ENCODE peak calls at places on chromosomes 1 and 21, in nine cellular contexts. One of them, this sample, is unnamed.

GRCh38 chr1:151535326-151536271 is 4.5 kb upstream of the TUFT1 start:
- DNase-seq in SK-N-SH: no peak
- DNase-seq in K562: no peak
- DNase-seq in HCT116: no peak
- DNase-seq in H1: no peak
- DNase-seq in endothelial cell of umbilical vein: no peak
- DNase-seq in GM12878: no peak
- DNase-seq in WTC11: no peak
- DNase-seq in A549: peak; percentile 49
- DNase-seq in this sample: no peak

GRCh38 chr1:234628099-234628498 is 18.1 kb upstream of the IRF2BP2 start:
- DNase-seq in H1: no peak
- DNase-seq in SK-N-SH: no peak
- DNase-seq in HCT116: no peak
- DNase-seq in A549: peak; percentile 77
- DNase-seq in K562: no peak
- DNase-seq in GM12878: no peak
- DNase-seq in endothelial cell of umbilical vein: peak; percentile 86
- DNase-seq in WTC11: no peak
- DNase-seq in this sample: no peak

GRCh38 chr21:21268061-21268471 is 269.9 kb downstream of the NCAM2 start:
- DNase-seq in H1: no peak
- DNase-seq in endothelial cell of umbilical vein: no peak
- DNase-seq in WTC11: no peak
- DNase-seq in HCT116: no peak
- DNase-seq in A549: no peak
- DNase-seq in SK-N-SH: no peak
- DNase-seq in GM12878: no peak
- DNase-seq in K562: no peak
- DNase-seq in this sample: no peak

GRCh38 chr1:55305735-55306134 is 90.6 kb upstream of the USP24 start:
- DNase-seq in HCT116: no peak
- DNase-seq in WTC11: no peak
- DNase-seq in GM12878: no peak
- DNase-seq in H1: no peak
- DNase-seq in SK-N-SH: no peak
- DNase-seq in A549: peak; percentile 33
- DNase-seq in K562: no peak
- DNase-seq in endothelial cell of umbilical vein: no peak
- DNase-seq in this sample: no peak

GRCh38 chr1:114564141-114564540 is 17.3 kb downstream of the BCAS2 start:
- DNase-seq in SK-N-SH: no peak
- DNase-seq in HCT116: no peak
- DNase-seq in H1: no peak
- DNase-seq in A549: no peak
- DNase-seq in WTC11: no peak
- DNase-seq in K562: no peak
- DNase-seq in endothelial cell of umbilical vein: no peak
- DNase-seq in GM12878: no peak
- DNase-seq in this sample: no peak

GRCh38 chr1:217911908-217912307 is 280.8 kb downstream of the SPATA17 start:
- DNase-seq in endothelial cell of umbilical vein: no peak
- DNase-seq in A549: peak; percentile 19
- DNase-seq in WTC11: peak; percentile 54
- DNase-seq in GM12878: no peak
- DNase-seq in K562: peak; percentile 4
- DNase-seq in SK-N-SH: peak; percentile 56
- DNase-seq in HCT116: no peak
- DNase-seq in H1: peak; percentile 64
- DNase-seq in this sample: peak; percentile 18

GRCh38 chr21:33265664-33266049 is 510 bp upstream of the IL10RB start:
- DNase-seq in A549: no peak
- DNase-seq in K562: peak; percentile 48
- DNase-seq in endothelial cell of umbilical vein: no peak
- DNase-seq in GM12878: peak; percentile 68
- DNase-seq in WTC11: no peak
- DNase-seq in SK-N-SH: no peak
- DNase-seq in H1: no peak
- DNase-seq in HCT116: no peak
- DNase-seq in this sample: peak; percentile 98

GRCh38 chr1:181135462-181135781 is 46.9 kb downstream of the IER5 start:
- DNase-seq in GM12878: no peak
- DNase-seq in SK-N-SH: peak; percentile 68
- DNase-seq in A549: peak; percentile 72
- DNase-seq in K562: peak; percentile 76
- DNase-seq in WTC11: no peak
- DNase-seq in HCT116: no peak
- DNase-seq in endothelial cell of umbilical vein: no peak
- DNase-seq in H1: no peak
- DNase-seq in this sample: peak; percentile 44

GRCh38 chr1:169113613-169114119 is 7.2 kb downstream of the ATP1B1 start:
- DNase-seq in K562: no peak
- DNase-seq in HCT116: peak; percentile 91
- DNase-seq in GM12878: no peak
- DNase-seq in H1: no peak
- DNase-seq in WTC11: peak; percentile 40
- DNase-seq in endothelial cell of umbilical vein: peak; percentile 79
- DNase-seq in A549: peak; percentile 91
- DNase-seq in SK-N-SH: no peak
- DNase-seq in this sample: no peak

GRCh38 chr21:20971296-20971921 is 26.8 kb upstream of the NCAM2 start:
- DNase-seq in endothelial cell of umbilical vein: peak; percentile 23
- DNase-seq in WTC11: peak; percentile 59
- DNase-seq in GM12878: no peak
- DNase-seq in SK-N-SH: peak; percentile 65
- DNase-seq in H1: no peak
- DNase-seq in A549: peak; percentile 42
- DNase-seq in HCT116: no peak
- DNase-seq in K562: peak; percentile 59
- DNase-seq in this sample: peak; percentile 61

GRCh38 chr21:17679002-17679600 is 66.4 kb upstream of the BTG3 start:
- DNase-seq in H1: no peak
- DNase-seq in A549: peak; percentile 56
- DNase-seq in endothelial cell of umbilical vein: peak; percentile 61
- DNase-seq in K562: peak; percentile 59
- DNase-seq in WTC11: no peak
- DNase-seq in GM12878: peak; percentile 48
- DNase-seq in HCT116: peak; percentile 37
- DNase-seq in SK-N-SH: peak; percentile 56
- DNase-seq in this sample: peak; percentile 63

GRCh38 chr1:161013591-161014513 is 7.1 kb downstream of the F11R start:
- DNase-seq in HCT116: no peak
- DNase-seq in SK-N-SH: no peak
- DNase-seq in WTC11: peak; percentile 79
- DNase-seq in A549: peak; percentile 91
- DNase-seq in endothelial cell of umbilical vein: peak; percentile 99
- DNase-seq in GM12878: peak; percentile 74
- DNase-seq in K562: peak; percentile 97
- DNase-seq in H1: peak; percentile 69
- DNase-seq in this sample: peak; percentile 98

GRCh38 chr21:45510466-45510955 is 31.7 kb downstream of the SLC19A1 start:
- DNase-seq in GM12878: no peak
- DNase-seq in endothelial cell of umbilical vein: no peak
- DNase-seq in H1: no peak
- DNase-seq in K562: no peak
- DNase-seq in SK-N-SH: no peak
- DNase-seq in A549: no peak
- DNase-seq in WTC11: no peak
- DNase-seq in HCT116: no peak
- DNase-seq in this sample: no peak

GRCh38 chr21:26952274-26953066 is 14.4 kb downstream of the ADAMTS5 start:
- DNase-seq in HCT116: no peak
- DNase-seq in SK-N-SH: no peak
- DNase-seq in endothelial cell of umbilical vein: no peak
- DNase-seq in WTC11: no peak
- DNase-seq in H1: no peak
- DNase-seq in A549: no peak
- DNase-seq in GM12878: no peak
- DNase-seq in K562: no peak
- DNase-seq in this sample: no peak

GRCh38 chr1:222815367-222815765 is 527 bp downstream of the DISP1 start:
- DNase-seq in GM12878: no peak
- DNase-seq in K562: peak; percentile 11
- DNase-seq in A549: peak; percentile 56
- DNase-seq in HCT116: no peak
- DNase-seq in WTC11: no peak
- DNase-seq in endothelial cell of umbilical vein: no peak
- DNase-seq in SK-N-SH: peak; percentile 69
- DNase-seq in H1: no peak
- DNase-seq in this sample: no peak

DNA sequence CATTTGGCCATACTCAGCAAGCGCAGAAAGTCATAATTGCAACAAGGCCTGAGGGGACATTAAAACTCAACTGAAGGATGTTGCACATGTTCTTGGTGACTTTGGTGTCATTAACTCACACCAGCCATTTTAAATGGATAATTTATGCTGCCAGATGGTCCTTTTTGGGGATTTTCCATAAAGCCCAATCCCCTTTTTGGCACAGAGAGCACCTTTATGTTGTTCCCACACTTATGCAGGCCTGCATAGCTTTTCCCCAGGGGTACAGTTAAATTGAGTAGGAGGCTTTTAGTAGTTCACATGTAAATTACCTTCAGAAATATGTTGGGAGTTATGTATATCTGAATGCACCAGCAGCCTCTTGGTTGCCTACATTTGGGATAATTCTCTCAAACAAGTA is 279.6 kb downstream of the NFIA start:
- DNase-seq in endothelial cell of umbilical vein: no peak
- DNase-seq in K562: no peak
- DNase-seq in WTC11: no peak
- DNase-seq in A549: no peak
- DNase-seq in HCT116: no peak
- DNase-seq in H1: no peak
- DNase-seq in GM12878: no peak
- DNase-seq in SK-N-SH: no peak
- DNase-seq in this sample: no peak
- TF ChIP-seq MAX in endothelial cell of umbilical vein: no peak
- TF ChIP-seq MAX in K562: no peak
- TF ChIP-seq MAX in WTC11: no peak
- TF ChIP-seq MAX in A549: no peak
- TF ChIP-seq MAX in HCT116: no peak
- TF ChIP-seq MAX in H1: no peak
- TF ChIP-seq MAX in GM12878: no peak
- TF ChIP-seq MAX in SK-N-SH: no peak
- TF ChIP-seq MAX in this sample: no peak

GRCh38 chr21:31142600-31142999 is 104.3 kb upstream of the KRTAP19-8 start:
- DNase-seq in K562: no peak
- DNase-seq in SK-N-SH: peak; percentile 40
- DNase-seq in A549: no peak
- DNase-seq in GM12878: no peak
- DNase-seq in H1: no peak
- DNase-seq in endothelial cell of umbilical vein: no peak
- DNase-seq in HCT116: no peak
- DNase-seq in WTC11: no peak
- DNase-seq in this sample: peak; percentile 32
- TF ChIP-seq MAX in K562: no peak
- TF ChIP-seq MAX in SK-N-SH: no peak
- TF ChIP-seq MAX in A549: no peak
- TF ChIP-seq MAX in GM12878: no peak
- TF ChIP-seq MAX in H1: no peak
- TF ChIP-seq MAX in endothelial cell of umbilical vein: no peak
- TF ChIP-seq MAX in HCT116: no peak
- TF ChIP-seq MAX in WTC11: no peak
- TF ChIP-seq MAX in this sample: no peak

GRCh38 chr21:41443562-41443961 is 17.5 kb downstream of the MX1 start:
- DNase-seq in endothelial cell of umbilical vein: no peak
- DNase-seq in WTC11: no peak
- DNase-seq in HCT116: no peak
- DNase-seq in K562: no peak
- DNase-seq in SK-N-SH: no peak
- DNase-seq in A549: no peak
- DNase-seq in GM12878: no peak
- DNase-seq in H1: no peak
- DNase-seq in this sample: no peak
- TF ChIP-seq MAX in endothelial cell of umbilical vein: no peak
- TF ChIP-seq MAX in WTC11: no peak
- TF ChIP-seq MAX in HCT116: no peak
- TF ChIP-seq MAX in K562: no peak
- TF ChIP-seq MAX in SK-N-SH: no peak
- TF ChIP-seq MAX in A549: no peak
- TF ChIP-seq MAX in GM12878: no peak
- TF ChIP-seq MAX in H1: no peak
- TF ChIP-seq MAX in this sample: no peak

GRCh38 chr1:206060840-206061239 is 7.9 kb downstream of the RHEX start:
- DNase-seq in WTC11: no peak
- DNase-seq in GM12878: no peak
- DNase-seq in K562: no peak
- DNase-seq in A549: no peak
- DNase-seq in HCT116: no peak
- DNase-seq in H1: no peak
- DNase-seq in SK-N-SH: no peak
- DNase-seq in endothelial cell of umbilical vein: no peak
- DNase-seq in this sample: no peak
- TF ChIP-seq MAX in WTC11: no peak
- TF ChIP-seq MAX in GM12878: no peak
- TF ChIP-seq MAX in K562: no peak
- TF ChIP-seq MAX in A549: no peak
- TF ChIP-seq MAX in HCT116: no peak
- TF ChIP-seq MAX in H1: no peak
- TF ChIP-seq MAX in SK-N-SH: no peak
- TF ChIP-seq MAX in endothelial cell of umbilical vein: no peak
- TF ChIP-seq MAX in this sample: no peak

GRCh38 chr1:153670257-153670858 is 435 bp downstream of the ILF2 start:
- DNase-seq in GM12878: no peak
- DNase-seq in K562: no peak
- DNase-seq in SK-N-SH: peak; percentile 38
- DNase-seq in H1: no peak
- DNase-seq in WTC11: no peak
- DNase-seq in HCT116: no peak
- DNase-seq in A549: no peak
- DNase-seq in endothelial cell of umbilical vein: no peak
- DNase-seq in this sample: no peak

GRCh38 chr1:153667439-153667838 is 3.4 kb downstream of the ILF2 start:
- DNase-seq in endothelial cell of umbilical vein: no peak
- DNase-seq in A549: no peak
- DNase-seq in WTC11: no peak
- DNase-seq in K562: no peak
- DNase-seq in SK-N-SH: no peak
- DNase-seq in HCT116: no peak
- DNase-seq in H1: no peak
- DNase-seq in GM12878: no peak
- DNase-seq in this sample: no peak

GRCh38 chr1:153670859-153671622 is at the start of gene ILF2:
- DNase-seq in SK-N-SH: peak; percentile 91
- DNase-seq in K562: peak; percentile 98
- DNase-seq in WTC11: peak; percentile 97
- DNase-seq in H1: peak; percentile 96
- DNase-seq in A549: peak; percentile 100
- DNase-seq in GM12878: peak; percentile 100
- DNase-seq in HCT116: peak; percentile 99
- DNase-seq in endothelial cell of umbilical vein: peak; percentile 100
- DNase-seq in this sample: peak; percentile 99

GRCh38 chr1:153669606-153670005 is 1.2 kb downstream of the ILF2 start:
- DNase-seq in HCT116: no peak
- DNase-seq in K562: no peak
- DNase-seq in GM12878: no peak
- DNase-seq in H1: no peak
- DNase-seq in A549: no peak
- DNase-seq in SK-N-SH: no peak
- DNase-seq in WTC11: no peak
- DNase-seq in endothelial cell of umbilical vein: no peak
- DNase-seq in this sample: no peak
- TF ChIP-seq MAX in HCT116: no peak
- TF ChIP-seq MAX in K562: no peak
- TF ChIP-seq MAX in GM12878: no peak
- TF ChIP-seq MAX in H1: no peak
- TF ChIP-seq MAX in A549: no peak
- TF ChIP-seq MAX in SK-N-SH: no peak
- TF ChIP-seq MAX in WTC11: no peak
- TF ChIP-seq MAX in endothelial cell of umbilical vein: no peak
- TF ChIP-seq MAX in this sample: no peak

This sample was measured in NB4.